ENCODE peak calls at places on chromosomes 1 and 21, in seven cellular contexts. P is T-helper 2 cell; A is endodermal cell; Z is IMR-90; O is stimulated activated CD8-positive, alpha-beta memory T cell treated with anti-CD3 and anti-CD28 coated beads, Interleukin-15, amount 100 ng/mL, for 1 hour; J is neural crest cell; M is C1 segment of cervical spinal cord. S is an unnamed sample.

GRCh38 chr21:43283136-43283924 is 114.5 kb downstream of the CRYAA start:
- DNase-seq in Z (no peak), J (no peak), P (no peak), A (no peak), M (no peak), O (no peak), S (no peak)

GRCh38 chr1:68346192-68346808 is 103.5 kb downstream of the RPE65 start:
- DNase-seq in M (no peak), A (no peak), P (no peak), Z (peak; percentile 46), O (no peak), J (no peak), S (peak; percentile 15)

GRCh38 chr1:168365719-168366474 is 85.2 kb downstream of the TBX19 start:
- DNase-seq in P (no peak), A (no peak), Z (no peak), M (no peak), O (no peak), J (no peak), S (peak; percentile 5)

GRCh38 chr1:171566467-171566866 is 55.6 kb upstream of the MYOCOS start:
- DNase-seq in J (no peak), A (no peak), O (no peak), Z (no peak), P (no peak), M (no peak), S (peak; percentile 6)

GRCh38 chr1:115324649-115325420 is 13.2 kb downstream of the NGF start:
- DNase-seq in P (no peak), M (no peak), A (no peak), Z (no peak), O (no peak), J (no peak), S (no peak)

GRCh38 chr1:209746469-209747269 is 9.2 kb upstream of the TRAF3IP3 start:
- DNase-seq in J (no peak), O (no peak), A (no peak), P (no peak), Z (no peak), M (no peak), S (no peak)

GRCh38 chr1:112337028-112337531 is 58.9 kb upstream of the CTTNBP2NL start:
- DNase-seq in O (no peak), M (peak; percentile 7), J (no peak), A (peak; percentile 74), Z (peak; percentile 31), P (no peak), S (peak; percentile 53)

GRCh38 chr1:5704785-5705514 is 287.3 kb downstream of the NPHP4 start:
- DNase-seq in A (peak; percentile 41), M (no peak), P (no peak), O (no peak), Z (no peak), J (no peak), S (peak; percentile 62)

GRCh38 chr1:201475121-201475520 is 6.1 kb upstream of the PHLDA3 start:
- DNase-seq in O (no peak), A (no peak), M (no peak), P (no peak), J (no peak), Z (peak; percentile 72), S (no peak)

S was measured in H7.